ENCODE peak calls at places on chromosomes 4 and X, in ten cellular contexts. X is tibial nerve, R is A549, U is upper lobe of left lung, L is K562, K is HepG2, J is sigmoid colon, A is SK-N-SH, B is transverse colon, F is suprapubic skin. H is an unnamed sample.

GRCh38 chr4:150278206-150278605 is 200.0 kb downstream of the DCLK2 start:
- DNase-seq in X (no peak), R (no peak), U (peak), L (no peak), K (no peak), J (no peak), A (no peak), B (no peak), F (no peak), H (no peak)

GRCh38 chr4:122577808-122578781 is 42.8 kb downstream of the IL21 start:
- DNase-seq in X (peak), R (peak), U (no peak), L (peak), K (peak), J (no peak), A (peak), B (peak), F (no peak), H (no peak)

GRCh38 chr4:120815361-120815760 is 107.2 kb downstream of the PRDM5 start:
- DNase-seq in X (no peak), R (no peak), U (no peak), L (no peak), K (no peak), J (no peak), A (no peak), B (no peak), F (no peak), H (no peak)

GRCh38 chr4:19195696-19196095 is 1056.0 kb upstream of the SLIT2 start:
- DNase-seq in X (no peak), R (no peak), U (no peak), L (no peak), K (no peak), J (no peak), A (no peak), B (no peak), F (no peak), H (no peak)

GRCh38 chr4:185811509-185812364 is at the start of gene SORBS2:
- DNase-seq in X (no peak), R (no peak), U (peak), L (no peak), K (peak), J (peak), A (peak), B (peak), F (no peak), H (no peak)

GRCh38 chrX:31070057-31070468 is 1.8 kb downstream of the FTHL17 start:
- DNase-seq in X (no peak), R (no peak), U (no peak), L (no peak), K (no peak), J (no peak), A (no peak), B (no peak), F (no peak), H (no peak)

GRCh38 chrX:9352683-9353430 is 112.0 kb upstream of the TBL1X start:
- DNase-seq in X (peak), R (peak), U (no peak), L (peak), K (peak), J (no peak), A (no peak), B (peak), F (no peak), H (no peak)

GRCh38 chr4:27358269-27358668 is 497.6 kb downstream of the STIM2 start:
- DNase-seq in X (no peak), R (no peak), U (no peak), L (no peak), K (no peak), J (no peak), A (no peak), B (no peak), F (no peak), H (no peak)

GRCh38 chr4:11532138-11532537 is 103.4 kb upstream of the HS3ST1 start:
- DNase-seq in X (no peak), R (no peak), U (no peak), L (no peak), K (no peak), J (no peak), A (no peak), B (no peak), F (no peak), H (no peak)

GRCh38 chr4:78481180-78481579 is 70.4 kb upstream of the ANXA3 start:
- DNase-seq in X (no peak), R (no peak), U (no peak), L (no peak), K (no peak), J (no peak), A (no peak), B (no peak), F (no peak), H (no peak)

GRCh38 chr4:47930971-47931804 is 16.8 kb upstream of the NFXL1 start:
- DNase-seq in X (no peak), R (no peak), U (no peak), L (no peak), K (no peak), J (no peak), A (peak), B (no peak), F (no peak), H (no peak)

GRCh38 chr4:19844436-19844835 is 407.3 kb upstream of the SLIT2 start:
- DNase-seq in X (no peak), R (no peak), U (no peak), L (no peak), K (no peak), J (no peak), A (no peak), B (no peak), F (no peak), H (no peak)

GRCh38 chrX:48938721-48939416 is 18.5 kb downstream of the OTUD5 start:
- DNase-seq in X (no peak), R (no peak), U (no peak), L (no peak), K (no peak), J (no peak), A (no peak), B (peak), F (no peak), H (no peak)

GRCh38 chr4:168695288-168695687 is 198.4 kb downstream of the PALLD start:
- DNase-seq in X (no peak), R (no peak), U (no peak), L (no peak), K (no peak), J (no peak), A (no peak), B (no peak), F (no peak), H (no peak)

GRCh38 chrX:101206471-101206870 is 13.1 kb upstream of the DRP2 start:
- DNase-seq in X (no peak), R (peak), U (no peak), L (peak), K (peak), J (no peak), A (peak), B (no peak), F (no peak), H (no peak)

GRCh38 chr4:136803430-136803829 is 728.9 kb downstream of the PCDH18 start:
- DNase-seq in X (no peak), R (no peak), U (no peak), L (no peak), K (no peak), J (no peak), A (no peak), B (no peak), F (no peak), H (no peak)

GRCh38 chrX:1661048-1661921 is 46.4 kb downstream of the ASMT start:
- DNase-seq in X (peak), R (peak), U (no peak), L (peak), K (peak), J (no peak), A (no peak), B (peak), F (no peak), H (no peak)

GRCh38 chrX:48911407-48912182 is at the start of gene SLC35A2:
- DNase-seq in X (peak), R (peak), U (peak), L (peak), K (peak), J (peak), A (peak), B (peak), F (peak), H (peak)

GRCh38 chrX:50157545-50158125 is 43.2 kb downstream of the AKAP4 start:
- DNase-seq in X (no peak), R (no peak), U (no peak), L (no peak), K (no peak), J (no peak), A (no peak), B (peak), F (no peak), H (no peak)

GRCh38 chr4:152983774-152984411 is 47.8 kb downstream of the FHDC1 start:
- DNase-seq in X (no peak), R (peak), U (no peak), L (no peak), K (no peak), J (no peak), A (no peak), B (no peak), F (no peak), H (no peak)

GRCh38 chr4:140331245-140331644 is 42.2 kb upstream of the SCOC start:
- DNase-seq in X (no peak), R (no peak), U (no peak), L (no peak), K (no peak), J (no peak), A (no peak), B (no peak), F (no peak), H (no peak)

GRCh38 chr4:140330311-140330900 is 43.0 kb upstream of the SCOC start:
- DNase-seq in X (no peak), R (peak), U (no peak), L (peak), K (peak), J (no peak), A (no peak), B (no peak), F (no peak), H (no peak)

DNA sequence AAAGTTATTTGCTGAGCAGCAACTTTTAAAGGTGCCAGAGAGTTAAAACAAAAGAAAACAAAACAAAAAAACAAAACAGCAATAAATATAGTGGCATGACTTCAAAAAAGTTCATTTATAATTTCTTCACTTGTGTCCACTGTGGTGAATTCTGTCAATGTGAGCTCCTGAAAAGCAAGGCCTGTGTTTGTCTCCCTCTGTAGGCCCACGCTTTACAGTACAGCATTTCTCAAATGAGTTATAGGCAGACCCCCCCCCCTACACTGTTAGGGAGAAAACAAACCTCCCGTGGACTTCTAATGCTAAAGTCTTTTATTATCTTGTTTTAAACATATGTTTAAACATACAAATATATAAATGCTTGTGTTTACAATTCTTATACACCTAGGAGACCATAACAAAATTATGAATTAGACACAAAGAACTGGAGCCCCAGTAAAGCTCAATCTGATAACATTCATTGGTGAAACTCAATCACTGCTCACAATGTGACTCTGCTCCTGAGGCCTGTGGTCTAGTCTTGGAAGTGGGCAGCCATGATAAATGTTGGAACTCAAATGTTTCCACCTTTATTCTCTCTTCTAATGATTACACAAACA is 47.0 kb upstream of the SCOC start:
- DNase-seq in X (peak), R (peak), U (no peak), L (peak), K (peak), J (no peak), A (peak), B (peak), F (no peak), H (no peak)
- TF ChIP-seq EP300 in X (no peak), R (no peak), U (no peak), L (no peak), K (no peak), J (no peak), A (no peak), B (no peak), F (no peak), H (no peak)

DNA sequence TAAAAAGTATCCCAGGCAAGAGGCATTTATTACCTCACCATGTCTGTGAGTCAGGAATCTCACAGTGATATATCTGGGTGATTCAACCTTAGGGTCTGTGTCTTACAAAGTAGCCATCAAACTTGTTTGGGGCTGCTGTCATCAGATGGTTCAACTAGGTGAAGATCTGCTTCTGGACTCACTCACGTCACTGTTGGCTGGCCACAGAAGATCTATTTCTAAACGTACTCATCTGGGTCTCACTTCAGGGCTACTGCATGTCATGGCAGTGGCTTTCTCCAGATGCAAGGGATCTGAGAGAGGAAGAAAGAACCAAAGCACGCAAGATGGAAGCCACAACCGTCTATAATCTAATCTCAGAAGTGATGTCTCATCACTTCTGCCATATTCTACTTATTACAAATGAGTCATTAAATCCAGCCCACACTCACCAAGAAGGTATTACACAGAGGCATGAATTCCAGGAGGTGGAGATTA is 267.8 kb upstream of the ANKRD50 start:
- DNase-seq in X (no peak), R (no peak), U (no peak), L (no peak), K (no peak), J (no peak), A (no peak), B (no peak), F (no peak), H (no peak)
- TF ChIP-seq EP300 in X (no peak), R (no peak), U (no peak), L (no peak), K (no peak), J (no peak), A (no peak), B (no peak), F (no peak), H (no peak)

GRCh38 chr4:108484187-108484586 is 136.2 kb upstream of the RPL34 start:
- DNase-seq in X (no peak), R (no peak), U (no peak), L (no peak), K (no peak), J (no peak), A (no peak), B (no peak), F (no peak), H (no peak)

GRCh38 chr4:108480881-108481280 is 139.5 kb upstream of the RPL34 start:
- DNase-seq in X (no peak), R (no peak), U (no peak), L (no peak), K (no peak), J (no peak), A (no peak), B (no peak), F (no peak), H (no peak)

GRCh38 chr4:108486046-108486445 is 134.3 kb upstream of the RPL34 start:
- DNase-seq in X (no peak), R (no peak), U (no peak), L (no peak), K (no peak), J (no peak), A (no peak), B (no peak), F (no peak), H (no peak)

GRCh38 chr4:108483650-108484049 is 136.7 kb upstream of the RPL34 start:
- DNase-seq in X (no peak), R (no peak), U (no peak), L (no peak), K (no peak), J (no peak), A (no peak), B (no peak), F (no peak), H (no peak)

GRCh38 chr4:108483077-108483476 is 137.3 kb upstream of the RPL34 start:
- DNase-seq in X (no peak), R (no peak), U (no peak), L (no peak), K (no peak), J (no peak), A (no peak), B (no peak), F (no peak), H (no peak)
- TF ChIP-seq EP300 in X (no peak), R (no peak), U (no peak), L (no peak), K (no peak), J (no peak), A (no peak), B (no peak), F (no peak), H (no peak)

GRCh38 chrX:20382518-20383291 is 116.0 kb upstream of the RPS6KA3 start:
- DNase-seq in X (no peak), R (peak), U (no peak), L (no peak), K (peak), J (no peak), A (peak), B (no peak), F (no peak), H (no peak)
- TF ChIP-seq EP300 in X (no peak), R (no peak), U (no peak), L (no peak), K (no peak), J (no peak), A (no peak), B (no peak), F (no peak), H (no peak)

GRCh38 chrX:153935326-153935851 is 552 bp upstream of the NAA10 start:
- DNase-seq in X (no peak), R (no peak), U (no peak), L (no peak), K (no peak), J (no peak), A (no peak), B (peak), F (peak), H (no peak)

GRCh38 chrX:153932220-153932915 is 2.5 kb downstream of the NAA10 start:
- DNase-seq in X (no peak), R (no peak), U (no peak), L (no peak), K (no peak), J (no peak), A (no peak), B (no peak), F (no peak), H (no peak)

GRCh38 chrX:153931748-153932147 is 3.1 kb downstream of the NAA10 start:
- DNase-seq in X (no peak), R (no peak), U (no peak), L (no peak), K (no peak), J (no peak), A (no peak), B (no peak), F (no peak), H (no peak)

GRCh38 chrX:153934473-153935325 is at the start of gene NAA10:
- DNase-seq in X (no peak), R (peak), U (peak), L (peak), K (peak), J (peak), A (peak), B (peak), F (peak), H (peak)

DNA sequence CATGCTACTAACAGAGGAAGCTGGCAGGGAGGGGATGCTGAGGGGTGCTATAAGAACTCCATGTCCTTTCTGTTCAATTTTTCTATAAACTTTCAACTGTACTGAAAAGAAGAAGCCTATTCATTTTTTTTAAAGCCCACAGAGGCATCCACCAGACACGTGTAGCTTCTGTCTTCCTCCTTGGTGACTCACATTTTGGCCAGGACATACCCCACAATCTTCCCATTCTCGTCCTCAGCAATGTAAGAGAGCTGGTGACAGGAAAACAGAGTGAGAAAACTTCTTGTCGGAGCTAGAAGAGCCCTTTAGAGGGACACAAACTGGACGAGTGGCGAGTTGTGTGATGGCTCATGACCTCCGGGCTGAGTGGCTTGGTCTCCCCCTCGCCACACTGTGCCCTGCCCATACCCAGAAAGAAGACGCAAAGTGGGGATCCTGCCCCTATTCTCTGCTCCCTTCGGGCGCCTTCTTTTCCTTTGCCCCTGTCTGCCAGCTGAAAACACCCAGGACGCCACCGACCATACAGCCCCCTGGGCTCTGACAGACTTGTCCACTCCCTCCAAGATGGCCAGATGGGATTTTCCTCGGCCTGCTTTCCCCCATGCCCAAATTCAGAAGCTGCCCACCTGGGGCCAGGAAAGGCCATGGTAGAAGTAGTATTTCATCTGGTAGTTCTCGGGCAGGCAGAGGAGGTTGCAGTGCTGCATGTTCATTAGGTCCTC is 925 bp downstream of the NAA10 start:
- DNase-seq in X (no peak), R (no peak), U (no peak), L (no peak), K (no peak), J (no peak), A (no peak), B (no peak), F (no peak), H (no peak)
- TF ChIP-seq EP300 in X (no peak), R (no peak), U (no peak), L (no peak), K (no peak), J (no peak), A (no peak), B (no peak), F (no peak), H (no peak)

DNA sequence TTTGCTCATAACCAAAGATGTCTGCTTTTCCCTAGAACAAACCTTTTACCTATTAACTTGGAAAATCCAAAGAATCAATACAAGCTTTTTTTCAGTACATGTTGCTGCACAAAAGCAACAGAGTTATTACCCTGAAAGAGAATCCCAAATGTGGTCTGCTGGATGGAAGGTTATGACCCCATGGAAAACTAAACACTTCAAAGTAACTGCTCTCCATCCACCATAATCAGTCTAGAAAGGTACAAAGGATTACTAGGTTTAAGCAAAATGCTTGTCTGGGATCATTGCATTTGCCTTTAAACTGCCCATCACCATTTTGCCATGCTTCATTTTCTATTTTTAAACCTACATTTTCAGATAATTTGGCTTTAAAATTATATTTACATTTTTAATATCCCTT is 11.7 kb downstream of the MMRN1 start:
- DNase-seq in X (no peak), R (no peak), U (no peak), L (no peak), K (no peak), J (no peak), A (no peak), B (no peak), F (no peak), H (no peak)
- TF ChIP-seq EP300 in X (no peak), R (no peak), U (no peak), L (no peak), K (no peak), J (no peak), A (no peak), B (no peak), F (no peak), H (no peak)

DNA sequence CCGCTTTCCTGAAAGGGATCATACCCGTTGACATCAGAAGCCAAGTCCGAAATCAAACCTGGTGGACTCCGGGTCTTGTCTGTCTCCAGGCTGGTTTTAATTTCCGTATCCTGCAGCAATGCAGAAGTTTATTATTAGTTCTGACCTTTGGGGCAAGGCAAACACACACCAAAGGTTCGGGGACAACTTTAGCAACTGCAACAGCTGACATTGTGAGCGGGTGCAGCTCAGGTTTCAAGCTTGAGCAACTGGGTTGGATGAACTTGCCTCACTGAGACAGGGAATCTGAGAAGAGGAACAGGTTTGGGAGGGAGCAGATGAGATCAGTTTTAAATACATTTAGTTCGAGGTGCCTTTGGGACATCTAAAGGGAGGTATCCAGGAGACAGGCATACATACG is 110.7 kb downstream of the GNL3L start:
- DNase-seq in X (no peak), R (no peak), U (no peak), L (no peak), K (peak), J (no peak), A (no peak), B (no peak), F (no peak), H (no peak)
- TF ChIP-seq EP300 in X (no peak), R (no peak), U (no peak), L (no peak), K (no peak), J (no peak), A (no peak), B (no peak), F (no peak), H (no peak)

GRCh38 chr4:52203351-52203750 is 152.2 kb downstream of the SPATA18 start:
- DNase-seq in X (no peak), R (no peak), U (no peak), L (no peak), K (no peak), J (no peak), A (no peak), B (no peak), F (no peak), H (no peak)
- TF ChIP-seq EP300 in X (no peak), R (no peak), U (no peak), L (no peak), K (no peak), J (no peak), A (no peak), B (no peak), F (no peak), H (no peak)

H was measured in ovary.